ENCODE peak calls at places on chromosomes 3 and 15, in six cellular contexts. C, B, M, T, V and A are unnamed samples.

GRCh38 chr15:58699769-58700168 is 49.7 kb downstream of the ADAM10 start:
- DNase-seq in M (no peak), B (no peak), V (no peak), T (no peak), C (no peak), A (no peak)

GRCh38 chr3:31733234-31733667 is 200.5 kb downstream of the STT3B start:
- DNase-seq in M (no peak), B (no peak), T (no peak), V (no peak), C (no peak), A (no peak)

GRCh38 chr15:31472636-31473383 is 146.2 kb downstream of the KLF13 start:
- DNase-seq in B (peak; percentile 64), V (no peak), C (no peak), T (no peak), M (no peak), A (peak; percentile 73)

GRCh38 chr3:23992051-23992628 is 47.1 kb downstream of the NR1D2 start:
- DNase-seq in C (no peak), V (no peak), T (no peak), B (peak; percentile 55), M (peak; percentile 59), A (peak; percentile 82)

GRCh38 chr15:68209272-68209671 is 4.1 kb upstream of the CALML4 start:
- DNase-seq in V (no peak), M (no peak), B (no peak), T (no peak), C (no peak), A (no peak)

GRCh38 chr15:44550734-44551133 is 13.8 kb downstream of the EIF3J start:
- DNase-seq in C (no peak), M (no peak), T (no peak), B (no peak), V (no peak), A (no peak)

GRCh38 chr15:36808401-36809160 is 229.2 kb downstream of the CDIN1 start:
- DNase-seq in B (peak; percentile 25), C (no peak), V (no peak), M (no peak), T (no peak), A (no peak)

GRCh38 chr15:96366526-96366877 is 36.0 kb downstream of the NR2F2 start:
- DNase-seq in B (no peak), C (no peak), M (no peak), V (no peak), T (no peak), A (no peak)

GRCh38 chr3:86969500-86970189 is 21.3 kb downstream of the VGLL3 start:
- DNase-seq in C (peak; percentile 94), B (peak; percentile 61), V (no peak), M (peak; percentile 81), T (peak; percentile 27), A (peak; percentile 49)

GRCh38 chr3:194757629-194758028 is 71.9 kb downstream of the FAM43A start:
- DNase-seq in C (no peak), B (no peak), T (no peak), M (no peak), V (no peak), A (no peak)

DNA sequence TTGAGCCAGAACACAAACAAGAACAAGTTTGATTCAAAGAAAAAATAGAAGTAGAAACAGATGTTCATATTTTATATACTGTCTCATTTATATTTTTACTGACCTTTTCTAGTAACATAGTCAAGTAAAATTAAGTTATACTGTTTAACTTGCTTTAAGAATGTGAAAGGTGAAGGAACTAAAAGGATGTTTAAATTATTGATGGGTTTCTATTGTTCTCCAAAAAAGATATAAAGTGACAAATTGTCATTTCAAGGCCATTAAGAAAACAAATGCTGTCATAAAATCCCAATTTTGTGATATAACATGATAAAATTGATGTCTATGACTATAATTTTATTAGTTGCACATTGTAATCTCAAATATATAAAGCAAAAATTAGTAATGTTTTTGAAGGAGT is 7.3 kb downstream of the GPR149 start:
- DNase-seq in M (no peak), V (no peak), C (no peak), T (no peak), B (no peak), A (no peak)
- H3K36me3 ChIP-seq in M (no peaks in the 10 kb centered on the region), V (no peaks in the 10 kb centered on the region), C (no peaks in the 10 kb centered on the region), T (no peaks in the 10 kb centered on the region), B (no peaks in the 10 kb centered on the region), A (no peaks in the 10 kb centered on the region)

DNA sequence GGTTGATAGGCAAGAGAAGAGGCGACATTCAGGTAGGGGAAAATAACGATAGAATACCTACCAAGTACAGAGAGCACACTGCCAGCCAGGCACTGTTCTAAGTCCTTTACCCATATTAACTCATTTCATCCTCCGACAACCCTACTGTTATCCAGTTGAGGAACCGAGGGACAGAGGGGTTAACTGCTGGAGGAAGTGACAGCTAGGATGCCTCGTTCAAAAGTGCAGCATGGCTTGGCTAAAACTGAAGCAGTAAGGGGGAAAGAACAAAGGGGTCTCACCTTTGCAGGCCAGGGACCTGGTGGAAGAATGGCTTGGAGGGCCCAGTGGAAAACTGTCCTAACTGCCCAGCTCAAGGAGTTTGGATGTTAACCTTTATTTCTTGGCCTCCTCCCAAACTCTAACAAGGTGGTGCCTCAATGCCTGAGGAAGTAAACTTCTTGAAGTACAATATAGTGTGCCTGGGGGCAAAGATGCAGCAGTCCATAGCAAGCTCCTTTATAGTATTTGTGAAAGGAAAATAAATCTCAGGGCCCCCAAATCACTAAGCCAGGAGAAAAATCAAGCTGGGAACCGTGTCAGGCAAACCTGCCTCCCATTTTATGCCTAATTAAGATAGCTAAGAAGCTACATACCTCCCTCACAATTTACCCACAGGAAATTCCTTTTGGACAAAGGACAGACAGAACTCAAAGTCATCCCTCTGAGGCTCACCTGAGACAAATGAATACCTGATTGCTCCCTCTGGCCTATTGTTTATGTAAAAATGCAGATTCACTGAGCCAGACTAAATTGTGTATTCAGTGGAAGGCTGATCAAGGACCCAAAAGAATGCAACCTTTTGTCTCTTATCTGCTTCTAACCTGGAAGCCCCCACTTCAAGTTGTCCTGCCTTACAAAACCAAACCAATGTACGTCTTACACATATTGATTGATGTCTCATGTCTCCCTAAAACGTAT is 1.6 kb upstream of the ITGB5 start:
- DNase-seq in C (no peak), V (no peak), B (no peak), M (peak; percentile 94), T (no peak), A (no peak)
- H4K8ac ChIP-seq in C (no peak overlapping the region), V (no peak overlapping the region), B (no peak overlapping the region), M (no peak overlapping the region), T (no peak overlapping the region), A (peak overlapping the region; percentile 4)

GRCh38 chr3:47870702-47871255 is 67.8 kb downstream of the DHX30 start:
- DNase-seq in C (no peak), B (no peak), M (no peak), V (no peak), T (no peak), A (no peak)
- H3K36me3 ChIP-seq in C (peaks cover 43% of the 10 kb centered on the region), B (peaks cover 76% of the 10 kb centered on the region), M (peaks cover 16% of the 10 kb centered on the region), V (peaks cover 92% of the 10 kb centered on the region), T (peaks cover 37% of the 10 kb centered on the region), A (peaks cover 65% of the 10 kb centered on the region)

GRCh38 chr3:59327324-59327939 is 277.6 kb upstream of the CFAP20DC start:
- DNase-seq in M (peak; percentile 86), B (peak; percentile 41), T (no peak), V (peak; percentile 61), C (peak; percentile 66), A (peak; percentile 51)

GRCh38 chr3:59321881-59322540 is 272.2 kb upstream of the CFAP20DC start:
- DNase-seq in V (no peak), C (peak; percentile 3), B (no peak), M (no peak), T (no peak), A (no peak)

DNA sequence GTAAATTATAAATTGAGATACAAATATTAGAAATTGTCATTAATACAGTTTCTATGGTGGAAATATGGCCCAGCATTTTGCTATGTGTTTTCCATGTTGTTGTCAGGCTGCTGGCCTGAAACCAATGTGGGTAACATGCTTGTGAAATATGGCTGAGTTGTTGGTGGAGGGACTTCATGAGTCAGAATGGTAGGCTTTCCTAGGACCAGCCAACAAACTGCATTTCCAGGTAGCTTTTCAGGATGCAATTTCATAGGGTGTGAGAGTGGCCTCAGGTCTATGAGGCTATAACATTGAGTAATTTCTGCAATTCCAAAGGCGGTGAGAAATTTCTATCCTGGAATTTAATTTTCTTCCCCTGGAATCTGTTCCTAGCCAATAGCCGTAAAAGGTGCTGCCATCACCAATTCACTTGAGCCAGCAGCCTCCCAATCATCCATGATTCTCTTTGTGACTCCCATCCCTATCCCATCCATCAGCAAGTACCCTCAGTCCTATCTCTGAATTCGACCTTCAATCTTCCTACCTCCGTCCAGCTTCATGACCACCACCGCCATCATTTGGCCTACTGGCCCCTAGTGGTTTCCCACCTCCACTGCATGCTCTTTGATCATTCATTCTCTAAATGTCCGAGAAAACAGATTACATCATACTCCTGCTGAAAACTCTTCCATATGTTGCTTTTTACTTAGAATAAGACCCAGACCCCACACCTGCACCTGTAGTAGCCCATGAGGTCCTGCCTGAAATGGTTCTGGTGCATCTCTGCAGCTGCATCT is 276.6 kb upstream of the CFAP20DC start:
- DNase-seq in T (no peak), V (no peak), B (no peak), C (peak; percentile 50), M (peak; percentile 67), A (no peak)
- H4K8ac ChIP-seq in T (no peak overlapping the region), V (no peak overlapping the region), B (no peak overlapping the region), C (peak overlapping the region; percentile 31), M (no peak overlapping the region), A (peak overlapping the region; percentile 7)

DNA sequence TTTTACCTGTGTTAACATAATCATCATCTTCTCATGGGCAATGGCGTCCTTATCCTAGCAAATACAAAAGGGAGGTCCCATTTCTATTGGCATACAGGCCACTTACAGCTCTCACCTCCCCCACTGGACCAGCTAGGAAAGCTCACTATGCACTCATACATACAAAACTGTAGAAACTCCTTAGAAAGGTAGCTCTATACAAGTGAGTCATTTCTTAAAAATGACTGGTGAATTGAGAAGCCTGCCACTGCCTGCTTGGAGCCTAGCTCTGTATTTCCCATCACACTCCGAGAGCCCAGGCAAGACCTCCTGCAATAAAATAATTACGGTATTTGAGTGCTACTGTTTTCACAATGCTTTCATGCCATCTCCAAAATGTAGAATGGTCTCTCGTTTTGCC is 321.8 kb downstream of the ULK4 start:
- DNase-seq in M (no peak), V (no peak), C (no peak), B (peak; percentile 12), T (no peak), A (no peak)
- H3K36me3 ChIP-seq in M (no peaks in the 10 kb centered on the region), V (no peaks in the 10 kb centered on the region), C (no peaks in the 10 kb centered on the region), B (no peaks in the 10 kb centered on the region), T (no peaks in the 10 kb centered on the region), A (no peaks in the 10 kb centered on the region)